ENCODE peak calls at places on chromosomes 13 and 19, in seven cellular contexts. One of them, this sample, is unnamed.

GRCh38 chr13:99992912-99993311 is 11.3 kb downstream of the ZIC2 start:
- DNase-seq in tibial artery: no peak
- DNase-seq in fibroblast of the aortic adventitia: no peak
- DNase-seq in body of pancreas: no peak
- DNase-seq in A549: no peak
- DNase-seq in spleen: no peak
- DNase-seq in left ventricle myocardium inferior: no peak
- DNase-seq in this sample: no peak

GRCh38 chr19:23981863-23982262 is 67.2 kb downstream of the ZNF726 start:
- DNase-seq in left ventricle myocardium inferior: no peak
- DNase-seq in spleen: no peak
- DNase-seq in A549: no peak
- DNase-seq in fibroblast of the aortic adventitia: no peak
- DNase-seq in body of pancreas: no peak
- DNase-seq in tibial artery: no peak
- DNase-seq in this sample: no peak

GRCh38 chr13:109331898-109332297 is 454.5 kb downstream of the IRS2 start:
- DNase-seq in fibroblast of the aortic adventitia: peak
- DNase-seq in left ventricle myocardium inferior: no peak
- DNase-seq in tibial artery: no peak
- DNase-seq in spleen: no peak
- DNase-seq in body of pancreas: no peak
- DNase-seq in A549: no peak
- DNase-seq in this sample: peak

GRCh38 chr13:97344250-97345175 is 89.5 kb upstream of the RAP2A start:
- DNase-seq in spleen: no peak
- DNase-seq in body of pancreas: peak
- DNase-seq in A549: peak
- DNase-seq in left ventricle myocardium inferior: peak
- DNase-seq in fibroblast of the aortic adventitia: peak
- DNase-seq in tibial artery: no peak
- DNase-seq in this sample: peak

GRCh38 chr13:48709213-48709612 is 55.5 kb downstream of the CYSLTR2 start:
- DNase-seq in body of pancreas: no peak
- DNase-seq in fibroblast of the aortic adventitia: no peak
- DNase-seq in spleen: no peak
- DNase-seq in tibial artery: no peak
- DNase-seq in A549: no peak
- DNase-seq in left ventricle myocardium inferior: no peak
- DNase-seq in this sample: no peak

GRCh38 chr13:44437356-44438233 is 64.0 kb downstream of the SERP2 start:
- DNase-seq in body of pancreas: no peak
- DNase-seq in spleen: no peak
- DNase-seq in A549: peak
- DNase-seq in tibial artery: no peak
- DNase-seq in fibroblast of the aortic adventitia: peak
- DNase-seq in left ventricle myocardium inferior: no peak
- DNase-seq in this sample: peak

GRCh38 chr13:44879452-44880058 is 109.7 kb downstream of the NUFIP1 start:
- DNase-seq in A549: peak
- DNase-seq in tibial artery: no peak
- DNase-seq in left ventricle myocardium inferior: no peak
- DNase-seq in fibroblast of the aortic adventitia: peak
- DNase-seq in body of pancreas: peak
- DNase-seq in spleen: no peak
- DNase-seq in this sample: peak

GRCh38 chr13:36975172-36975571 is 24.0 kb downstream of the ALG5 start:
- DNase-seq in body of pancreas: no peak
- DNase-seq in spleen: no peak
- DNase-seq in tibial artery: no peak
- DNase-seq in A549: no peak
- DNase-seq in left ventricle myocardium inferior: no peak
- DNase-seq in fibroblast of the aortic adventitia: no peak
- DNase-seq in this sample: no peak

GRCh38 chr19:56838680-56838929 is 1.9 kb downstream of the PEG3 start:
- DNase-seq in body of pancreas: no peak
- DNase-seq in A549: no peak
- DNase-seq in fibroblast of the aortic adventitia: no peak
- DNase-seq in spleen: no peak
- DNase-seq in left ventricle myocardium inferior: no peak
- DNase-seq in tibial artery: no peak
- DNase-seq in this sample: no peak

GRCh38 chr19:38739440-38740251 is 4.6 kb downstream of the CAPN12 start:
- DNase-seq in fibroblast of the aortic adventitia: no peak
- DNase-seq in left ventricle myocardium inferior: no peak
- DNase-seq in body of pancreas: no peak
- DNase-seq in A549: peak
- DNase-seq in tibial artery: no peak
- DNase-seq in spleen: peak
- DNase-seq in this sample: no peak

GRCh38 chr13:85525411-85525810 is 273.8 kb downstream of the SLITRK6 start:
- DNase-seq in body of pancreas: no peak
- DNase-seq in tibial artery: no peak
- DNase-seq in fibroblast of the aortic adventitia: no peak
- DNase-seq in left ventricle myocardium inferior: no peak
- DNase-seq in spleen: no peak
- DNase-seq in A549: no peak
- DNase-seq in this sample: no peak

GRCh38 chr19:51610576-51610975 is 19.6 kb downstream of the SIGLEC5 start:
- DNase-seq in body of pancreas: no peak
- DNase-seq in tibial artery: no peak
- DNase-seq in A549: no peak
- DNase-seq in left ventricle myocardium inferior: no peak
- DNase-seq in fibroblast of the aortic adventitia: no peak
- DNase-seq in spleen: no peak
- DNase-seq in this sample: no peak

GRCh38 chr19:33208371-33208770 is 14.2 kb downstream of the LRP3 start:
- DNase-seq in A549: no peak
- DNase-seq in spleen: no peak
- DNase-seq in left ventricle myocardium inferior: no peak
- DNase-seq in tibial artery: no peak
- DNase-seq in fibroblast of the aortic adventitia: no peak
- DNase-seq in body of pancreas: no peak
- DNase-seq in this sample: no peak

GRCh38 chr13:44103721-44104490 is 224.2 kb downstream of the LACC1 start:
- DNase-seq in body of pancreas: no peak
- DNase-seq in fibroblast of the aortic adventitia: no peak
- DNase-seq in left ventricle myocardium inferior: no peak
- DNase-seq in A549: no peak
- DNase-seq in spleen: no peak
- DNase-seq in tibial artery: no peak
- DNase-seq in this sample: no peak

GRCh38 chr13:38417727-38418126 is 68.1 kb downstream of the UFM1 start:
- DNase-seq in spleen: no peak
- DNase-seq in A549: peak
- DNase-seq in left ventricle myocardium inferior: no peak
- DNase-seq in tibial artery: no peak
- DNase-seq in fibroblast of the aortic adventitia: no peak
- DNase-seq in body of pancreas: no peak
- DNase-seq in this sample: peak

GRCh38 chr19:15331419-15332310 is 674 bp downstream of the BRD4 start:
- DNase-seq in spleen: peak
- DNase-seq in left ventricle myocardium inferior: peak
- DNase-seq in fibroblast of the aortic adventitia: no peak
- DNase-seq in tibial artery: peak
- DNase-seq in body of pancreas: peak
- DNase-seq in A549: peak
- DNase-seq in this sample: peak

GRCh38 chr13:39035204-39035603 is 2.7 kb downstream of the PROSER1 start:
- DNase-seq in fibroblast of the aortic adventitia: no peak
- DNase-seq in A549: no peak
- DNase-seq in spleen: no peak
- DNase-seq in left ventricle myocardium inferior: no peak
- DNase-seq in body of pancreas: no peak
- DNase-seq in tibial artery: no peak
- DNase-seq in this sample: no peak

GRCh38 chr13:24217601-24218281 is 57.2 kb downstream of the SPATA13 start:
- DNase-seq in spleen: no peak
- DNase-seq in fibroblast of the aortic adventitia: peak
- DNase-seq in tibial artery: no peak
- DNase-seq in A549: peak
- DNase-seq in left ventricle myocardium inferior: no peak
- DNase-seq in body of pancreas: peak
- DNase-seq in this sample: peak

DNA sequence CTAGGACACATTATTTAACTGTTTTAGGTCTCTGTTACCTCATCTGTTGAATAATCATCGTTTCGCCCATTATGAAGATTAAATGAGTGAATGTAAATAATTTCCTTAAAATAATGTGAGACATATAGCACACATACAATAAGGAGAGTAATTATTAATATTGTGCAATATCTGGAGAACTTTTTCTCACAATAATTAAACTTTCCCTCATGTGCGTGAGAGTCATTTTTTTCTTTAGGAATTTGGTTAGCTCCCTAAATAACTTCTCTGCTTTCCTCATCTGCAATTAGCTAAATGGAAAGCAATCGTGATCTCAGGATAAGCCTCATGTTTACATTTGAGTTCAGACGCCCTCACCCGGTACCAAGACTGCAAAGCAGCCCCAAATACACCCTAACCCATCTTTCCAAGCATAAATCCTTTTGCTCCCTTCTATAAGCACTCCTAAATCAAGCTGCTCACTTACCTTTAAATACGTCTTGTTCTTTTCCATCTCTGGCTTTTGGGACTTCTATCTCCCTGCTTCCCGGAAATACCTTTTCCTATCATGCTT is 78.8 kb downstream of the MZT1 start:
- DNase-seq in left ventricle myocardium inferior: no peak
- DNase-seq in fibroblast of the aortic adventitia: no peak
- DNase-seq in A549: peak
- DNase-seq in spleen: no peak
- DNase-seq in body of pancreas: no peak
- DNase-seq in tibial artery: no peak
- DNase-seq in this sample: no peak
- TF ChIP-seq CTCF in left ventricle myocardium inferior: no peak
- TF ChIP-seq CTCF in fibroblast of the aortic adventitia: no peak
- TF ChIP-seq CTCF in A549: no peak
- TF ChIP-seq CTCF in spleen: no peak
- TF ChIP-seq CTCF in body of pancreas: no peak
- TF ChIP-seq CTCF in tibial artery: no peak
- TF ChIP-seq CTCF in this sample: peak

DNA sequence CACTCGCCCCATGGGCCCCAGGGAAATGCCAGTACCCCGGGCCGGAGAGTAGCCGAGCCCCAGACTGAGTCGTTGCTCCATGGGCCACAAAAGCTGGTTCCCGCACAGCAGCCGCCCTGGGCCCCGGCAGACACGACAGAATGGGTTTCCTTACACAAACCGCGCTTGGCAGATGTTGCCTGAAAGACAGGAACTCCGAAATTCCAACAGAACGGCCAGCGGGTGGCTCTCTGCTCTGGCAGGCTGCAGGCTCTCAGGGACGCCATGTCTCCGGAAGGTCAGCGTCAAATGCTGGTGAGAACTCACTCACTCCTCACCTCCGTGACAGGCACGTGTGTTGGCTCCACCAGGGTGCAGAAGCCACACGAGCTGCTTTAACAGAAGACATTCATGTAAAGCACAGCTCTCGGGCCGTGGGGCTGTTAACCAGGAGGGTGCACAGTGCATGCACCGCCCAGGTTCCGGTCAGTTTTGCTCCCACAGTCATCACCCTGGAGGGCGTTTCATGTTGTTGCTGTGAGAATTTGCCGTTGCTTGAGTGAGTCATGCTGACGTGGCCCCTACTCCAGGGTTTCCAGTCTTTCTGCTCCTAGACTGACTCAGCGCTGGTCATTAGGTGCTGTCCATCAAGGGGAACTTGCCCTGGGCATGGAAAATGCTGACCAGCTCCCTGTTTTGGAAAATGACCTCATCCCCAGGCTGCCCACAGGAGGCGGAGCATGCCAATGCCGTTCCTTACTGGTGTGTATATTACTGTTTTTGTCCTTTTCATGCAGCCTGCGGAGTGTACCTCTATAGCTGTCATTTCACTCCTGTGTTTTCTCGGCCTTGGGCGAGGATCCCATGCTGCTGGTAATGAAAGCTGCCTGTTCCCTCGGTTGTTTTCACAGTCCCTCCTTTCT is 44.8 kb downstream of the ANKRD10 start:
- DNase-seq in tibial artery: peak
- DNase-seq in A549: peak
- DNase-seq in left ventricle myocardium inferior: peak
- DNase-seq in spleen: peak
- DNase-seq in body of pancreas: peak
- DNase-seq in fibroblast of the aortic adventitia: peak
- DNase-seq in this sample: peak
- H3K4me3 ChIP-seq in tibial artery: peak
- H3K4me3 ChIP-seq in A549: peak
- H3K4me3 ChIP-seq in left ventricle myocardium inferior: peak
- H3K4me3 ChIP-seq in spleen: peak
- H3K4me3 ChIP-seq in body of pancreas: no peak
- H3K4me3 ChIP-seq in fibroblast of the aortic adventitia: peak
- H3K4me3 ChIP-seq in this sample: peak

DNA sequence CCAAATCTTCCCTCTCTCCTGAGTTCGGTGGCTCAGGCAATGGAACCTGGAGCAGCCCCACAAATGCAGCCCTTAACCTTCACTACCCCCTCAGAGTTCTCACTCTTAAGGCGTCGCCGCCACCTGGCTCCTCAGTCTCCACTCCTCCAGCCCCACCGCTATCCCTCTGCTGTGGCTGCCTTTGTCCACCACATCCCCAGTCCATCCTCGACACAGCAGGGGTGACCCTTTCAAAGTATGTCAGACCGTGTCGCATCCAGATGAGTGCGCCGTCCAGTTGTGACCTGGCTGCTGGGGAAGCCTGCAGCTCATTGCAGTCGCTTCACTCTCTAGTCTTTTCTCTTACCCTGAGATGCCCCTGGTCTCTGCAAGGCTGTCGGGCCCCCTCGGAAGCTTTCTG is 1.0 kb downstream of the SPPL2B start:
- DNase-seq in left ventricle myocardium inferior: no peak
- DNase-seq in tibial artery: no peak
- DNase-seq in fibroblast of the aortic adventitia: no peak
- DNase-seq in body of pancreas: no peak
- DNase-seq in spleen: no peak
- DNase-seq in A549: no peak
- DNase-seq in this sample: no peak
- TF ChIP-seq CTCF in left ventricle myocardium inferior: no peak
- TF ChIP-seq CTCF in tibial artery: no peak
- TF ChIP-seq CTCF in fibroblast of the aortic adventitia: no peak
- TF ChIP-seq CTCF in body of pancreas: no peak
- TF ChIP-seq CTCF in spleen: no peak
- TF ChIP-seq CTCF in A549: no peak
- TF ChIP-seq CTCF in this sample: no peak

DNA sequence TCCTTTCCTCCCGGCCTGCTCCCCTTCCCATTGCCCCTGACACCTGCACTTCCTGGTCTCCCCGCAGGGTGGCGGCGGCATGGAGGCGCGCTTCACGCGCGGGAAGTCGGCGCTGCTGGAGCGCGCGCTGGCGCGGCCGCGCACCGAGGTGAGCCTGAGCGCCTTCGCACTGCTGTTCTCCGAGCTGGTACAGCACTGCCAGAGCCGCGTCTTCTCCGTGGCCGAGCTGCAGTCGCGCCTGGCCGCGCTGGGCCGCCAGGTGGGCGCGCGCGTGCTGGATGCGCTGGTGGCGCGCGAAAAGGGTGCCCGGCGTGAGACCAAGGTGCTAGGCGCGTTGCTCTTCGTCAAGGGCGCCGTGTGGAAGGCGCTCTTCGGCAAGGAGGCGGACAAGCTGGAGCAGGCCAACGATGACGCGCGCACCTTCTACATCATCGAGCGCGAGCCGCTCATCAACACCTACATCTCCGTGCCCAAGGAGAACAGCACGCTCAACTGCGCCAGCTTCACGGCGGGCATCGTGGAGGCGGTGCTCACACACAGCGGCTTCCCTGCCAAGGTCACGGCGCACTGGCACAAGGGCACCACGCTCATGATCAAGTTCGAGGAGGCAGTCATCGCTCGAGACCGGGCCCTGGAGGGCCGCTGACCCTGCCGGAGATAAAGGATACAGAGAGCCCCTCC is 1.7 kb downstream of the TRAPPC5 start:
- DNase-seq in left ventricle myocardium inferior: no peak
- DNase-seq in A549: no peak
- DNase-seq in fibroblast of the aortic adventitia: no peak
- DNase-seq in tibial artery: no peak
- DNase-seq in spleen: peak
- DNase-seq in body of pancreas: no peak
- DNase-seq in this sample: no peak
- H3K4me3 ChIP-seq in left ventricle myocardium inferior: peak
- H3K4me3 ChIP-seq in A549: peak
- H3K4me3 ChIP-seq in fibroblast of the aortic adventitia: peak
- H3K4me3 ChIP-seq in tibial artery: peak
- H3K4me3 ChIP-seq in spleen: peak
- H3K4me3 ChIP-seq in body of pancreas: no peak
- H3K4me3 ChIP-seq in this sample: peak